ENCODE peak calls at places on chromosomes 12 and 14, in five cellular contexts. V is uterus, C is upper lobe of right lung, M is neural progenitor cell, Z is brain microvascular endothelial cell. J is an unnamed sample.

GRCh38 chr14:103540816-103541493 is 12.0 kb downstream of the TRMT61A start:
- DNase-seq in Z (no peak), V (no peak), M (no peak), C (no peak), J (no peak)

GRCh38 chr12:109718390-109718789 is 4.8 kb downstream of the FAM222A start:
- DNase-seq in V (no peak), C (no peak), M (peak), Z (no peak), J (no peak)

GRCh38 chr12:124411291-124411878 is 116.5 kb downstream of the RFLNA start:
- DNase-seq in Z (peak), C (no peak), V (peak), M (peak), J (peak)

GRCh38 chr14:68671899-68672298 is 121.0 kb downstream of the ZFP36L1 start:
- DNase-seq in M (no peak), C (no peak), V (no peak), Z (no peak), J (no peak)

GRCh38 chr12:1391722-1392121 is 202.7 kb downstream of the FBXL14 start:
- DNase-seq in V (no peak), Z (no peak), C (no peak), M (peak), J (no peak)

GRCh38 chr14:29390046-29390841 is 537.4 kb downstream of the PRKD1 start:
- DNase-seq in Z (no peak), V (no peak), M (peak), C (no peak), J (no peak)

GRCh38 chr14:63287661-63288483 is 30.9 kb downstream of the GPHB5 start:
- DNase-seq in Z (no peak), M (no peak), C (no peak), V (no peak), J (peak)

GRCh38 chr12:29073631-29074239 is 75.3 kb upstream of the FAR2 start:
- DNase-seq in M (peak), Z (peak), C (no peak), V (no peak), J (peak)

GRCh38 chr12:108801736-108802665 is 55.4 kb downstream of the SSH1 start:
- DNase-seq in V (peak), Z (peak), C (no peak), M (peak), J (no peak)

GRCh38 chr12:10590976-10591375 is 22.4 kb downstream of the MAGOHB start:
- DNase-seq in V (no peak), Z (no peak), C (no peak), M (no peak), J (no peak)

GRCh38 chr12:89950421-89950820 is 241.8 kb upstream of the ATP2B1 start:
- DNase-seq in Z (no peak), M (no peak), V (no peak), C (no peak), J (no peak)

GRCh38 chr12:77054856-77055255 is 10.5 kb downstream of the E2F7 start:
- DNase-seq in C (no peak), V (no peak), Z (no peak), M (no peak), J (no peak)

GRCh38 chr14:99597911-99598600 is 6.0 kb downstream of the CCDC85C start:
- DNase-seq in M (no peak), Z (no peak), V (no peak), C (no peak), J (no peak)

GRCh38 chr12:111024205-111024794 is 103.9 kb upstream of the MYL2 start:
- DNase-seq in V (no peak), Z (peak), M (peak), C (peak), J (no peak)

GRCh38 chr12:51630256-51630880 is 39.3 kb downstream of the SCN8A start:
- DNase-seq in Z (no peak), C (no peak), M (no peak), V (no peak), J (no peak)

GRCh38 chr14:70721542-70721941 is 79.8 kb downstream of the TTC9 start:
- DNase-seq in V (no peak), C (no peak), Z (peak), M (no peak), J (no peak)

GRCh38 chr12:116222358-116222757 is 55.1 kb downstream of the MED13L start:
- DNase-seq in Z (peak), M (no peak), V (peak), C (no peak), J (peak)

GRCh38 chr12:122062832-122063690 is 15.5 kb upstream of the MLXIP start:
- DNase-seq in M (no peak), V (peak), C (no peak), Z (peak), J (no peak)

GRCh38 chr14:72745991-72746980 is 147.6 kb downstream of the DPF3 start:
- DNase-seq in C (no peak), Z (peak), M (no peak), V (no peak), J (peak)

GRCh38 chr12:89058393-89058792 is 293.9 kb downstream of the DUSP6 start:
- DNase-seq in C (no peak), Z (no peak), V (no peak), M (no peak), J (no peak)

GRCh38 chr12:32549675-32550079 is 129.4 kb upstream of the DNM1L start:
- DNase-seq in C (no peak), Z (peak), V (no peak), M (peak), J (no peak)
- H3K27ac ChIP-seq in C (peak), Z (peak), V (peak), M (no peak), J (peak)

GRCh38 chr12:21773263-21773741 is 1.2 kb downstream of the KCNJ8 start:
- DNase-seq in M (peak), C (peak), V (peak), Z (peak), J (no peak)
- H3K4me3 ChIP-seq in M (peak), C (peak), V (peak), Z (peak), J (peak)

GRCh38 chr14:86865934-86866333 is 1127.0 kb downstream of the GALC start:
- DNase-seq in C (no peak), V (no peak), M (no peak), Z (no peak), J (no peak)
- TF ChIP-seq CTCF in C (no peak), V (no peak), M (no peak), Z (no peak), J (no peak)

GRCh38 chr12:104596128-104596799 is 139.5 kb downstream of the CHST11 start:
- DNase-seq in M (no peak), C (no peak), Z (peak), V (peak), J (peak)
- H3K27ac ChIP-seq in M (no peak), C (no peak), Z (peak), V (peak), J (no peak)

GRCh38 chr12:70645494-70646317 is 8.5 kb upstream of the PTPRB start:
- DNase-seq in Z (peak), C (no peak), M (no peak), V (no peak), J (peak)
- H3K4me3 ChIP-seq in Z (no peak), C (no peak), M (no peak), V (no peak), J (no peak)